ENCODE peak calls at places on chromosome 22, in seven cellular contexts. G is HCT116, N is stomach, V is AG04450, R is left ventricle myocardium inferior, H is testis, A is prostate gland. F is an unnamed sample.

GRCh38 chr22:36461665-36462474 is 19.6 kb downstream of the TXN2 start:
- DNase-seq in H (peak; percentile 38), V (peak; percentile 93), G (no peak), A (no peak), R (peak; percentile 38), N (no peak), F (peak; percentile 52)

GRCh38 chr22:23791737-23792645 is 5.2 kb downstream of the SMARCB1 start:
- DNase-seq in G (no peak), H (no peak), R (no peak), N (no peak), A (no peak), V (no peak), F (peak; percentile 37)

GRCh38 chr22:24061124-24061684 is 50.1 kb downstream of the CABIN1 start:
- DNase-seq in N (no peak), G (no peak), V (no peak), R (no peak), A (no peak), H (no peak), F (no peak)

GRCh38 chr22:21866821-21867527 is 471 bp downstream of the MAPK1 start:
- DNase-seq in V (no peak), N (peak; percentile 29), R (peak; percentile 26), H (peak; percentile 39), A (no peak), G (no peak), F (peak; percentile 65)

GRCh38 chr22:47619631-47620030 is 857.2 kb downstream of the TBC1D22A start:
- DNase-seq in N (peak; percentile 14), R (no peak), V (no peak), G (no peak), A (no peak), H (no peak), F (no peak)

GRCh38 chr22:17154971-17155370 is 4.1 kb downstream of the HDHD5 start:
- DNase-seq in R (no peak), N (no peak), V (no peak), H (no peak), G (no peak), A (no peak), F (no peak)

GRCh38 chr22:37229012-37229804 is 14.9 kb downstream of the RAC2 start:
- DNase-seq in R (no peak), H (no peak), G (peak; percentile 43), V (peak; percentile 61), N (no peak), A (no peak), F (no peak)

GRCh38 chr22:23501244-23501643 is 78.8 kb downstream of the IGLL1 start:
- DNase-seq in R (no peak), N (no peak), V (no peak), G (no peak), H (no peak), A (no peak), F (no peak)

GRCh38 chr22:17441326-17441725 is 72.1 kb downstream of the CECR2 start:
- DNase-seq in V (no peak), G (no peak), R (no peak), A (no peak), N (no peak), H (no peak), F (no peak)

GRCh38 chr22:29394931-29395581 is 6.7 kb upstream of the AP1B1 start:
- DNase-seq in R (peak; percentile 64), V (peak; percentile 46), N (peak; percentile 75), G (peak; percentile 48), H (peak; percentile 81), A (peak; percentile 83), F (peak; percentile 72)

GRCh38 chr22:47155131-47155885 is 392.9 kb downstream of the TBC1D22A start:
- DNase-seq in G (no peak), A (no peak), R (no peak), H (no peak), N (no peak), V (no peak), F (no peak)

GRCh38 chr22:29391546-29391945 is 3.2 kb upstream of the AP1B1 start:
- DNase-seq in A (no peak), N (no peak), V (no peak), H (no peak), R (no peak), G (no peak), F (no peak)

GRCh38 chr22:36860821-36861659 is at the start of gene NCF4:
- DNase-seq in A (peak; percentile 24), G (no peak), R (peak; percentile 64), V (no peak), N (peak; percentile 57), H (peak; percentile 58), F (peak; percentile 69)

GRCh38 chr22:30204742-30205111 is 41.8 kb downstream of the LIF start:
- DNase-seq in N (peak; percentile 59), R (no peak), V (peak; percentile 72), A (peak; percentile 56), H (peak; percentile 67), G (no peak), F (no peak)

GRCh38 chr22:23216331-23217170 is 36.2 kb downstream of the BCR start:
- DNase-seq in V (no peak), G (no peak), R (no peak), N (no peak), A (no peak), H (no peak), F (peak; percentile 87)

GRCh38 chr22:35023692-35024363 is 42.1 kb upstream of the ISX start:
- DNase-seq in H (peak; percentile 92), G (peak; percentile 28), N (peak; percentile 71), A (peak; percentile 70), V (no peak), R (peak; percentile 57), F (peak; percentile 73)

GRCh38 chr22:42307806-42308563 is 37.5 kb upstream of the TCF20 start:
- DNase-seq in R (no peak), N (no peak), G (no peak), A (no peak), H (no peak), V (no peak), F (no peak)

GRCh38 chr22:38298312-38299000 is 18.8 kb downstream of the CSNK1E start:
- DNase-seq in G (peak; percentile 58), A (no peak), V (no peak), H (peak; percentile 37), N (no peak), R (no peak), F (no peak)

GRCh38 chr22:25193548-25193947 is 6.1 kb upstream of the CRYBB3 start:
- DNase-seq in A (no peak), H (no peak), V (no peak), N (no peak), G (no peak), R (no peak), F (no peak)

GRCh38 chr22:47540011-47540410 is 777.6 kb downstream of the TBC1D22A start:
- DNase-seq in N (no peak), V (no peak), A (no peak), G (no peak), H (no peak), R (no peak), F (no peak)

GRCh38 chr22:24703101-24703500 is 71.4 kb downstream of the PIWIL3 start:
- DNase-seq in G (no peak), R (peak; percentile 41), A (no peak), V (peak; percentile 27), H (peak; percentile 42), N (peak; percentile 40), F (peak; percentile 73)

GRCh38 chr22:38317995-38318715 is 922 bp upstream of the CSNK1E start:
- DNase-seq in H (peak; percentile 66), N (peak; percentile 71), A (peak; percentile 85), R (peak; percentile 63), G (peak; percentile 81), V (peak; percentile 52), F (no peak)

GRCh38 chr22:46418827-46419226 is 83.3 kb downstream of the TRMU start:
- DNase-seq in A (no peak), H (no peak), G (no peak), N (no peak), V (no peak), R (no peak), F (no peak)

GRCh38 chr22:41217553-41218157 is 12.5 kb downstream of the L3MBTL2 start:
- DNase-seq in N (peak; percentile 42), A (peak; percentile 20), G (no peak), V (peak; percentile 66), R (peak; percentile 80), H (peak; percentile 69), F (no peak)

DNA sequence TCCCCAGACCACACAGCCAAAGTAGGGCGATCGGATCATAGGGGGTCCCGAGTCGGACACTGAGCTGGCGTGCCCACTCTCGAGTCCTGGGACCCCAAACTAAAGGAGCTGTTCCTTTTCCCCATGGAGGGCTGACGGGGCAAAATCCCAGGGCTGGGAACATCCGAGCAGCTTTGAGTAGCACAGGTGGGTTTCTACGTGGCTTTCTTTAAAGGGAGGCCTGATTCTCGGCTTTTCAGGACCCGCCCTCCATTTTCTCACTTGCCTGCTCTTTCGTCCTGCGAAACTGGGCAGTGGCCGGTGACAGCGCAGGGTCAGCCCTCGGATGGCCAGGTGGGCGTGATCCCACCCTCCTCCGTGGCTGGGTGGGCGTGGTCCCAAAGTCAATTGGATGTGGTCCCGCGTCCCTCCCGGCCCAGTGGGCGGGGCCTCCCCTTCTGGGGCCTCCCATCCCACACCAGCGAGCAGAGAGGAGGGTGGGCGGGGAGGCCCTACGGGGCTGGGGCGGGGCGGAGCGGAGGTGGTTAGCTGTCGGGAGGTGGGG is 17.5 kb upstream of the TXNRD2 start:
- DNase-seq in V (no peak), G (peak; percentile 65), R (peak; percentile 83), H (peak; percentile 84), N (peak; percentile 81), A (peak; percentile 73), F (peak; percentile 96)
- H3K4me3 ChIP-seq in V (peak overlapping the region; percentile 13), G (peak overlapping the region; percentile 1), R (peak overlapping the region; percentile 51), H (peak overlapping the region; percentile 4), N (peak overlapping the region; percentile 27), A (peak overlapping the region; percentile 11), F (peak overlapping the region; percentile 27)

GRCh38 chr22:48700566-48701295 is 1126.9 kb downstream of the BRD1 start:
- DNase-seq in H (no peak), G (no peak), N (no peak), V (no peak), R (no peak), A (no peak), F (no peak)
- TF ChIP-seq CTCF in H (no peak), G (no peak), N (no peak), V (no peak), R (no peak), A (no peak), F (no peak)

GRCh38 chr22:32539631-32540449 is 65.2 kb downstream of the FBXO7 start:
- DNase-seq in H (no peak), A (no peak), V (no peak), N (no peak), G (no peak), R (no peak), F (peak; percentile 83)

GRCh38 chr22:32543020-32543357 is 68.4 kb downstream of the FBXO7 start:
- DNase-seq in H (no peak), R (no peak), V (no peak), A (no peak), G (no peak), N (no peak), F (no peak)

GRCh38 chr22:32544953-32545558 is 70.4 kb downstream of the FBXO7 start:
- DNase-seq in N (no peak), V (no peak), G (no peak), A (no peak), H (no peak), R (no peak), F (no peak)

GRCh38 chr22:32541481-32541880 is 66.9 kb downstream of the FBXO7 start:
- DNase-seq in G (no peak), H (no peak), V (no peak), R (no peak), N (no peak), A (no peak), F (no peak)

GRCh38 chr22:32542332-32543019 is 67.9 kb downstream of the FBXO7 start:
- DNase-seq in R (peak; percentile 85), V (no peak), N (no peak), H (peak; percentile 72), A (no peak), G (no peak), F (no peak)
- H3K27ac ChIP-seq in R (peak overlapping the region; percentile 86), V (no peak overlapping the region), N (peak overlapping the region; percentile 33), H (peak overlapping the region; percentile 52), A (no peak overlapping the region), G (no peak overlapping the region), F (no peak overlapping the region)

GRCh38 chr22:44496844-44497217 is 1.2 kb downstream of the RTL6 start:
- DNase-seq in A (no peak), G (no peak), H (no peak), V (no peak), R (no peak), N (no peak), F (peak; percentile 57)
- H3K4me3 ChIP-seq in A (no peak overlapping the region), G (peak overlapping the region; percentile 75), H (no peak overlapping the region), V (peak overlapping the region; percentile 70), R (peak overlapping the region; percentile 96), N (peak overlapping the region; percentile 88), F (no peak overlapping the region)

F was measured in right lobe of liver.